ENCODE peak calls at places on chromosomes 12 and 14, in six cellular contexts. I is H1, R is mesenchymal stem cell, M is H9, G is mesendoderm, Y is neuronal stem cell. L is an unnamed sample.

GRCh38 chr12:63916561-63917476 is 72.3 kb downstream of the SRGAP1 start:
- DNase-seq in M (no peak), G (no peak), I (no peak), R (peak; percentile 54), Y (no peak), L (peak; percentile 64)

GRCh38 chr12:29562167-29562776 is 64.8 kb upstream of the OVCH1 start:
- DNase-seq in R (peak; percentile 98), Y (no peak), I (no peak), G (no peak), M (no peak), L (peak; percentile 76)

GRCh38 chr14:65927871-65928270 is 515.3 kb downstream of the FUT8 start:
- DNase-seq in M (no peak), R (no peak), I (no peak), G (peak; percentile 85), Y (no peak), L (no peak)

GRCh38 chr14:20400965-20401593 is 12.2 kb downstream of the TEP1 start:
- DNase-seq in M (no peak), G (peak; percentile 23), Y (no peak), R (no peak), I (no peak), L (peak; percentile 24)

GRCh38 chr14:81219821-81220487 is 805 bp downstream of the GTF2A1 start:
- DNase-seq in M (no peak), I (peak; percentile 51), R (no peak), G (peak; percentile 51), Y (no peak), L (peak; percentile 7)

GRCh38 chr12:85843606-85844325 is 7.6 kb upstream of the RASSF9 start:
- DNase-seq in R (no peak), G (no peak), I (no peak), Y (no peak), M (no peak), L (no peak)

GRCh38 chr12:13745100-13745678 is 236.2 kb downstream of the GRIN2B start:
- DNase-seq in G (no peak), I (peak; percentile 45), R (no peak), M (no peak), Y (no peak), L (no peak)

GRCh38 chr14:69351385-69351784 is 46.7 kb downstream of the ERH start:
- DNase-seq in M (no peak), I (no peak), Y (no peak), R (no peak), G (no peak), L (no peak)

GRCh38 chr14:102275866-102276265 is 29.1 kb downstream of the MOK start:
- DNase-seq in G (no peak), R (no peak), Y (no peak), I (no peak), M (no peak), L (peak; percentile 36)

GRCh38 chr12:10153271-10154144 is 18.4 kb downstream of the OLR1 start:
- DNase-seq in Y (peak; percentile 72), I (peak; percentile 82), R (peak; percentile 82), M (peak; percentile 89), G (peak; percentile 88), L (peak; percentile 63)

GRCh38 chr14:99035712-99036593 is 236.0 kb downstream of the BCL11B start:
- DNase-seq in I (peak; percentile 71), M (peak; percentile 84), G (peak; percentile 95), R (peak; percentile 15), Y (peak; percentile 51), L (peak; percentile 43)

GRCh38 chr14:61570188-61570960 is 124.9 kb upstream of the HIF1A start:
- DNase-seq in M (no peak), Y (no peak), I (no peak), G (no peak), R (no peak), L (peak; percentile 43)

GRCh38 chr12:107431942-107432341 is 253.7 kb upstream of the PWP1 start:
- DNase-seq in R (no peak), G (no peak), Y (no peak), M (no peak), I (no peak), L (no peak)

GRCh38 chr14:44963775-44964380 is 1.9 kb downstream of the TOGARAM1 start:
- DNase-seq in G (peak; percentile 57), Y (no peak), M (no peak), I (no peak), R (no peak), L (no peak)

GRCh38 chr12:8038659-8039114 is 6.2 kb downstream of the FOXJ2 start:
- DNase-seq in Y (peak; percentile 27), G (peak; percentile 90), M (peak; percentile 89), I (peak; percentile 75), R (peak; percentile 85), L (peak; percentile 72)

GRCh38 chr12:2537868-2538541 is 256.8 kb upstream of the FKBP4 start:
- DNase-seq in Y (no peak), I (no peak), M (no peak), G (no peak), R (no peak), L (no peak)

GRCh38 chr12:49346659-49347306 is at the start of gene DNAJC22:
- DNase-seq in Y (no peak), I (peak; percentile 77), M (peak; percentile 67), R (no peak), G (peak; percentile 61), L (no peak)

GRCh38 chr12:27434673-27435565 is 11.6 kb upstream of the SMCO2 start:
- DNase-seq in I (no peak), G (no peak), M (no peak), Y (no peak), R (no peak), L (no peak)

GRCh38 chr14:29894030-29894429 is 33.6 kb downstream of the PRKD1 start:
- DNase-seq in I (no peak), Y (no peak), G (no peak), R (no peak), M (no peak), L (no peak)

GRCh38 chr12:56389215-56389850 is 26.7 kb upstream of the APOF start:
- DNase-seq in Y (no peak), M (no peak), R (peak; percentile 21), I (no peak), G (no peak), L (no peak)

GRCh38 chr12:101297661-101298060 is 17.8 kb downstream of the UTP20 start:
- DNase-seq in I (no peak), G (peak; percentile 21), M (no peak), R (no peak), Y (no peak), L (peak; percentile 21)
- H2BK15ac ChIP-seq in I (no peak overlapping the region), G (no peak overlapping the region), M (no peak overlapping the region), R (no peak overlapping the region), Y (no peak overlapping the region), L (no peak overlapping the region)

GRCh38 chr14:77205566-77205965 is 24.0 kb downstream of the TMEM63C start:
- DNase-seq in R (no peak), I (no peak), M (no peak), G (no peak), Y (no peak), L (no peak)

GRCh38 chr14:77206261-77206824 is 24.7 kb downstream of the TMEM63C start:
- DNase-seq in G (no peak), Y (no peak), I (no peak), R (no peak), M (no peak), L (no peak)

GRCh38 chr14:77208979-77209318 is 27.4 kb downstream of the TMEM63C start:
- DNase-seq in Y (no peak), I (no peak), R (no peak), G (no peak), M (no peak), L (no peak)

GRCh38 chr14:77208266-77208978 is 26.8 kb downstream of the TMEM63C start:
- DNase-seq in G (peak; percentile 79), Y (peak; percentile 81), M (peak; percentile 87), R (peak; percentile 57), I (peak; percentile 91), L (peak; percentile 53)

GRCh38 chr14:77206877-77207389 is 25.3 kb downstream of the TMEM63C start:
- DNase-seq in G (peak; percentile 41), M (no peak), R (no peak), I (no peak), Y (no peak), L (no peak)
- H2BK15ac ChIP-seq in G (no peak overlapping the region), M (no peak overlapping the region), R (no peak overlapping the region), I (no peak overlapping the region), Y (no peak overlapping the region), L (no peak overlapping the region)

GRCh38 chr14:22980672-22981089 is 1.7 kb downstream of the AJUBA start:
- DNase-seq in R (no peak), Y (peak; percentile 74), M (peak; percentile 60), I (peak; percentile 80), G (peak; percentile 67), L (peak; percentile 32)

GRCh38 chr14:22982013-22982476 is 306 bp downstream of the AJUBA start:
- DNase-seq in M (peak; percentile 42), I (no peak), Y (no peak), R (peak; percentile 37), G (peak; percentile 78), L (no peak)

GRCh38 chr14:22981090-22982012 is 1.0 kb downstream of the AJUBA start:
- DNase-seq in M (peak; percentile 47), R (peak; percentile 52), I (peak; percentile 81), G (peak; percentile 62), Y (no peak), L (no peak)

GRCh38 chr14:22984959-22985658 is 2.8 kb upstream of the AJUBA start:
- DNase-seq in R (no peak), G (no peak), Y (no peak), M (no peak), I (no peak), L (no peak)

DNA sequence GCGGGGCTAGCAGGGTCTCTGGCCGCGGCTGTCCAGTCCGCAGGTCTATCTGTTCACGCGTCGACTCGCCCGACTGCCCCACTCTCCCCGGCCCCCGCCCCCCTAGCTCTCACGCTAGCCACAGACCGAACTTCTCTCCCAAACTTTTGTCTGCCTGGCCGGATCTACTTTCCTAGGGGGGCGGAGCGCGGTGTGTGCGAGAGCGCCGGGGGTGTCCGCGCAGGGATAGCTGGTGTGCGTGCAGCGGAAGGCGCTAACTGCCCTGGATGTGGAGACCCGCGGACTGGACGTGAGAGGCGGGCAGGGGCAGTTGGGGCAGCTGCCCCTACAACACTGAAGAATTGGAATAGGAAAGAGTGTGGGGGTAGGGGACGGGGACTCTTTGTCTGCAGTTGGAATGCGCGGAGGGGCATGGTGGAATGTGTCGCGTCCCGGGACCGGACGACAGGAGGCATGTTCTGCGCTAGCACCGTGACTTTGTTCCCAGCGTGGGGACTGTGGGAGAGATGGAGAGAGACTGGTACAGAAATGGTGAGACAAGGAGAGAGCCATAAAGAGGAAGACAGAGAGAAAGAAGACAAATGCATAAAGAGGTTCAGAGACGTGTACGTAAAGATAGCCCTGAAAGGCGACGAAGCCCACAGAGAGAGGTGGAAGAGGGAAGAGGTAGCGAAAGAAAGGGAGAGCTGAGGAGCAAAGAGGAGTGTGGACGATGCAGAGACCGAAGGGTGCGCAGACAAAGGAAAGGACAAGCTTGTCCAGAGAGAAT is at the start of gene AJUBA:
- DNase-seq in I (peak; percentile 89), M (peak; percentile 88), R (peak; percentile 97), Y (peak; percentile 93), G (peak; percentile 97), L (peak; percentile 92)
- H2BK15ac ChIP-seq in I (peak within 1 kb of the TSS; percentile 93), M (no peak within 1 kb of the TSS), R (peak within 1 kb of the TSS; percentile 96), Y (peak within 1 kb of the TSS; percentile 34), G (peak within 1 kb of the TSS; percentile 22), L (peak within 1 kb of the TSS; percentile 78)

DNA sequence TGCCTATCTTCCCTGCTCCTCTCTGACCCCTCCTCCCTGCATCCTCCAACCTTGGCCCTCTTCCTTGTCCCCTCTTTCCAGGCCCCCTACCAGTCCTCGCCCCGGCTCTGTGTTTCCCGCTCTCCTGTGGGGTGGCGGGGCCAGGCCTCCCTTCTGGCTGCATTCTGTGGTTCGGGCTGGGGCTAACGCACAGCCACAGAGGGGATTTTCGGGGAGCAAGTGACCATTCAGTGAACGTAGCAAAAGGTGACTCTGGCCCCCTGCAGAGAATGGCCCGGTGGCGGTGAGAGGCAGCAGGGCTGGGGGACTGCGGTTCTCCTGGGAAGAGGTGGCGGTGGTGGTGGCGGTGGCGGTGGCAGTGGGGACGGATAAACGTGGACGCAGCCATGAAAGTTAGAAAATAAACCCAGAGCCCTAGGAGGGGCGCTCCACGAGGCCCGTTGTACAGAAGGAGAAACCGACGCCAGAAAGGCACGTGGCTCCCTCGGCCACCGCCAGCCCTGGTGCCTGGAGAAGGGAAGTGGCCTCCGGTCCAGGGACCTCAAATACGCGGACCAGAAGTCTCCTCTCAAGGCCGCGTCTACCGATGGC is 269.6 kb downstream of the ADGRD1 start:
- DNase-seq in R (no peak), G (no peak), I (no peak), Y (no peak), M (peak; percentile 32), L (no peak)
- H2BK15ac ChIP-seq in R (no peak overlapping the region), G (no peak overlapping the region), I (no peak overlapping the region), Y (peak overlapping the region; percentile 97), M (no peak overlapping the region), L (no peak overlapping the region)